ENCODE peak calls at places on chromosomes 6 and 20, in five cellular contexts. F is sigmoid colon, M is stomach, A is K562, H is tibial nerve. Y is an unnamed sample.

GRCh38 chr20:31560900-31561598 is 44.0 kb upstream of the ID1 start:
- DNase-seq in H (no peak), M (peak; percentile 47), A (no peak), F (no peak), Y (no peak)

GRCh38 chr6:169839029-169839481 is 87.6 kb downstream of the ERMARD start:
- DNase-seq in M (peak; percentile 17), F (peak; percentile 59), A (no peak), H (no peak), Y (peak; percentile 80)

GRCh38 chr6:138752017-138752416 is 21.6 kb upstream of the CCDC28A start:
- DNase-seq in A (no peak), H (no peak), M (no peak), F (no peak), Y (no peak)

GRCh38 chr6:109477725-109478124 is 5.3 kb downstream of the ZBTB24 start:
- DNase-seq in M (no peak), A (no peak), H (no peak), F (no peak), Y (no peak)

GRCh38 chr6:138289739-138290138 is 71.4 kb upstream of the PBOV1 start:
- DNase-seq in A (peak; percentile 25), H (no peak), M (peak; percentile 38), F (no peak), Y (peak; percentile 28)

GRCh38 chr6:34159844-34160243 is 14.0 kb upstream of the GRM4 start:
- DNase-seq in A (no peak), H (no peak), M (no peak), F (no peak), Y (no peak)

GRCh38 chr6:23456396-23456795 is 669.6 kb upstream of the NRSN1 start:
- DNase-seq in M (no peak), F (no peak), A (no peak), H (no peak), Y (no peak)

GRCh38 chr20:24915892-24916291 is 33.2 kb upstream of the CST7 start:
- DNase-seq in M (no peak), H (no peak), A (no peak), F (no peak), Y (no peak)

GRCh38 chr6:85389180-85389797 is 60.6 kb upstream of the NT5E start:
- DNase-seq in F (no peak), M (no peak), H (no peak), A (no peak), Y (no peak)

GRCh38 chr6:85390105-85390728 is 59.7 kb upstream of the NT5E start:
- DNase-seq in M (no peak), A (no peak), F (no peak), H (no peak), Y (no peak)

GRCh38 chr6:85388531-85388930 is 61.4 kb upstream of the NT5E start:
- DNase-seq in F (no peak), A (no peak), H (no peak), M (no peak), Y (no peak)

GRCh38 chr6:85392379-85392778 is 57.5 kb upstream of the NT5E start:
- DNase-seq in F (no peak), A (no peak), H (no peak), M (no peak), Y (no peak)

DNA sequence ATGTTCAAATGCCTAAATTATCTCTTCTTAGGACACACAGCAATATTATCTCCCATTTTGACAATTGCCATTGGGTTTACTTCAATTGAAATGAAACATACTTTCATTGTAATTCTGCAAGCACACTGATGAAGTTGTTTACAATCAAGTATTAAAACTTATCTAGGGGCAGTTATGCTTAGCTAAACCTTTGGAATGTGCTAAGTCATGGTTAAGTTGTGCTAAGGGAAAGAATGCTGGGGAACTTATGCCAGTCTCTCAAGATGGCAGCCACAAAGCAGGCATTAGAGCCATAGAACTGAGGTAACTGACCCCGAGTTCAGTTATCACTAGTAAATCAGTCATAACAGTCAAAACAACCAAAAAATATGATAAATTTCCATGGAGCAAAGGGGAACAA is 59.1 kb upstream of the NT5E start:
- DNase-seq in M (no peak), A (no peak), H (no peak), F (no peak), Y (no peak)
- TF ChIP-seq EP300 in M (no peak), A (no peak), H (no peak), F (no peak), Y (no peak)

DNA sequence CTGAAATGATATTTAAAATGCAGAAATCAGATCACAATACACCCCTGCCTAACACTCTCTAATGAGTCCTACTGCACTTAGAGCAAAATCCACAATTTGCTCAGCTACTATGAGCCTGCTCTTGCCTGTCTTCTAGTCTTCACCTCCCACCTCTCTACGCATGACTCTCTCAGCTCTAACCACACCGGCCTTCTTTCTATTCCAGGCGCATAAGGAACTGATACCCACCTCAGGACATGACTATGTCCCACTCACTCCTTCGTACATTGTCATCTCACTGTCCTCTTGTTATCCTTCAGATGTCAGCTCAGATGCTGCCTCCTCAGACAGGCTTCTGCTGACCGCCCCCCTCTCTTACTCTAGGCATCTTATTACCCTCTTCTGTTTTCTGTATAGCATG is 201.0 kb upstream of the FLRT3 start:
- DNase-seq in M (no peak), F (no peak), A (no peak), H (no peak), Y (no peak)
- TF ChIP-seq EP300 in M (no peak), F (no peak), A (no peak), H (no peak), Y (no peak)

GRCh38 chr20:50678213-50678898 is 13.0 kb downstream of the RIPOR3 start:
- DNase-seq in A (no peak), F (no peak), M (peak; percentile 93), H (no peak), Y (no peak)
- TF ChIP-seq EP300 in A (no peak), F (no peak), M (no peak), H (no peak), Y (no peak)

GRCh38 chr6:45138765-45139164 is 189.4 kb upstream of the RUNX2 start:
- DNase-seq in F (no peak), H (no peak), M (no peak), A (no peak), Y (no peak)
- TF ChIP-seq EP300 in F (no peak), H (no peak), M (no peak), A (no peak), Y (no peak)

Y was measured in SK-N-SH.